ENCODE peak calls at places on chromosomes 13 and 19, in nine cellular contexts. T is NB4, I is SK-N-SH, D is A549, F is HCT116, O is WTC11, K is K562, B is HepG2, M is endothelial cell of umbilical vein. A is an unnamed sample.

GRCh38 chr13:52738719-52739467 is 727 bp downstream of the CNMD start:
- DNase-seq in O (peak; percentile 68), I (no peak), T (no peak), B (no peak), F (no peak), K (peak; percentile 22), D (no peak), M (peak; percentile 15), A (no peak)

GRCh38 chr19:49923055-49924003 is 5.7 kb upstream of the ATF5 start:
- DNase-seq in I (no peak), B (no peak), M (no peak), K (no peak), T (no peak), O (no peak), F (no peak), D (no peak), A (no peak)

GRCh38 chr19:58575183-58576041 is 2.3 kb upstream of the MZF1 start:
- DNase-seq in M (peak; percentile 95), D (peak; percentile 93), I (peak; percentile 89), F (peak; percentile 79), K (peak; percentile 95), B (peak; percentile 83), O (peak; percentile 92), T (peak; percentile 93), A (no peak)

GRCh38 chr19:54549224-54549623 is 24.4 kb upstream of the LILRA2 start:
- DNase-seq in T (no peak), M (no peak), K (no peak), D (no peak), O (no peak), B (no peak), F (no peak), I (no peak), A (no peak)

GRCh38 chr19:10551698-10552301 is 8.1 kb downstream of the ATG4D start:
- DNase-seq in O (peak; percentile 41), D (no peak), B (no peak), F (peak; percentile 33), I (no peak), M (no peak), K (no peak), T (peak; percentile 92), A (no peak)

GRCh38 chr19:47155141-47155540 is 24.5 kb downstream of the SAE1 start:
- DNase-seq in K (no peak), T (no peak), M (no peak), D (no peak), I (no peak), B (no peak), F (no peak), O (no peak), A (no peak)

GRCh38 chr13:44237276-44237767 is 136.3 kb upstream of the SERP2 start:
- DNase-seq in B (no peak), D (no peak), O (no peak), K (no peak), I (peak; percentile 24), F (no peak), M (peak; percentile 97), T (peak; percentile 55), A (no peak)

GRCh38 chr19:48812094-48812929 is 1.5 kb upstream of the BCAT2 start:
- DNase-seq in B (peak; percentile 37), I (peak; percentile 97), M (peak; percentile 72), O (peak; percentile 92), D (peak; percentile 66), T (peak; percentile 83), F (no peak), K (peak; percentile 95), A (no peak)

GRCh38 chr13:52348983-52349780 is 56.8 kb downstream of the THSD1 start:
- DNase-seq in I (no peak), F (peak; percentile 73), B (no peak), M (peak; percentile 51), T (peak; percentile 37), K (peak; percentile 26), O (no peak), D (peak; percentile 6), A (no peak)

GRCh38 chr19:38399081-38399480 is 3.8 kb upstream of the FAM98C start:
- DNase-seq in K (no peak), B (no peak), I (no peak), O (no peak), D (no peak), M (no peak), T (no peak), F (no peak), A (no peak)

GRCh38 chr13:102869948-102870676 is 24.3 kb downstream of the ERCC5 start:
- DNase-seq in K (no peak), I (no peak), F (no peak), M (no peak), O (no peak), B (no peak), T (peak; percentile 72), D (no peak), A (no peak)

GRCh38 chr19:34508540-34508939 is 27.0 kb downstream of the WTIP start:
- DNase-seq in K (peak; percentile 21), I (peak; percentile 44), F (no peak), D (no peak), B (no peak), O (no peak), M (no peak), T (no peak), A (no peak)

GRCh38 chr13:98517576-98518310 is 59.2 kb downstream of the STK24 start:
- DNase-seq in K (no peak), B (no peak), F (no peak), O (no peak), D (no peak), I (no peak), T (no peak), M (no peak), A (no peak)

GRCh38 chr13:94061316-94061715 is 418.2 kb downstream of the DCT start:
- DNase-seq in D (no peak), M (no peak), B (no peak), K (no peak), O (no peak), T (no peak), F (no peak), I (no peak), A (no peak)

GRCh38 chr13:94063096-94063495 is 416.4 kb downstream of the DCT start:
- DNase-seq in D (no peak), K (no peak), T (no peak), O (no peak), F (no peak), B (no peak), M (no peak), I (no peak), A (no peak)

DNA sequence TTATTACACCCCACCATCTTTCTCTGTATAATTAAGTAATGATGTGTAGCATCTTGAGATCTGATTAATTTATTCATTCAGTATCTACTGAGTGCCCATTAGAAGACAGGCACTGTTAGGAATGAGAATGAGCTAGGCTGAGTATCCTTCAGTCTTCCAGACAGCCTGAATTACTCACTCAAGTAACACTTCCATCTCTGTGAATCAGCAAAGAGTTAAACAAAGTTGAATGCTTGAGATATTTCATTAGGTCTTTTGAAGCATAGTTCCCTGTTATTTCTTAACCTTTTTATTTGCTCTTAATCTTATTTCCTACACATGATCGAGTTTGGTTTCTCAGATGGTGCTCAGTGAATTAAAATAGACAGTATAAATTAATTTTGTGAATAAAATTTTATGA is 413.7 kb downstream of the DCT start:
- DNase-seq in O (no peak), M (no peak), K (no peak), T (no peak), I (peak; percentile 12), B (no peak), F (no peak), D (no peak), A (no peak)
- TF ChIP-seq MAX in O (no peak), M (no peak), K (no peak), T (no peak), I (no peak), B (no peak), F (no peak), D (no peak), A (no peak)

GRCh38 chr13:101681834-101682233 is 229.4 kb downstream of the ITGBL1 start:
- DNase-seq in I (no peak), F (no peak), K (no peak), M (peak; percentile 33), D (no peak), O (no peak), B (no peak), T (no peak), A (no peak)
- TF ChIP-seq MAX in I (no peak), F (no peak), K (no peak), M (no peak), D (no peak), O (no peak), B (no peak), T (no peak), A (no peak)

GRCh38 chr19:13894552-13894951 is 11.4 kb downstream of the BRME1 start:
- DNase-seq in I (no peak), O (no peak), K (no peak), M (no peak), F (no peak), T (no peak), B (no peak), D (no peak), A (no peak)
- TF ChIP-seq MAX in I (no peak), O (no peak), K (no peak), M (no peak), F (no peak), T (no peak), B (no peak), D (no peak), A (no peak)

DNA sequence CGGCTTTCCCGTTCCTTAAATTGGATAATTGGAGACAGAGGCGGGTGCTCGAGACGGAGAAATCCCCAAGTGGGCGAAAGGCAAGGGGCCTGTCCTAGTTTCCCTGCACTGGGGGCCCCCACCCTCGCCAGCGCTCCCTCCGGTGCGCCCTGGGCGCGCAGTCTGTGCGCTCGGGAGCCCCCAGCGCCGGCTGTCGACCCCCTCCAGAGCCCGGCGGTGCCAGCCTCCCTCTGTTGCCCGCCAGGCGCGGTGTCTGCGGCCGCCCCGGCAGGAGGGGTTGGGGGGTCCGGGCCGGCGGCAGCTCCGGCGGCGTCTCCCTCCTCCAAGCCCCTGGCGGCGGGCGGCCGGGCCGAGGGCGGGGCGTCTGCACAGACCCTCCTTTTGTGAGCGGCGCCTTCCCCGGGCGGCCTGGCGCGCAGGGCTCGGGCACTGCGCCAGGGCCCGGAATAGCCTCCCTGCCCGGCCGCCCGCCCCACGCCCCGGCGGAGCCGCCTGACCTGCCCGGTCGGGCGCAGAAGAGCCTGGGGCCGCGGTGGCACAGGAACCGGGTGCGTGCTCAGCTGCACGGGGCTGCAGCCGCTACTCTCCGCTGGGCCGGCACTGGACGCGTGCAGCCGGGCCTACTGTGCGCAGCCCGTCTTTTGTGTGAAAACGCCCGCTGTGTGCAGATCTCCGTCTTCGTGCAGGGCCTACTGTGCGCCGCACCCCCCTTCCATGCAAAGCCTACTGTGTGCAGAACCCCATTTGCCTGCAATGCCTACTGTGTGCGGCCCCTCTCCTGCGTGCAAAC is 13.2 kb downstream of the GADD45B start:
- DNase-seq in K (no peak), D (no peak), M (peak; percentile 34), O (peak; percentile 66), F (no peak), T (peak; percentile 64), I (peak; percentile 92), B (no peak), A (no peak)
- TF ChIP-seq MAX in K (no peak), D (peak; percentile 25), M (no peak), O (no peak), F (no peak), T (no peak), I (no peak), B (no peak), A (no peak)

A was measured in H1.